ENCODE peak calls at places on chromosomes 12 and 14, in four cellular contexts. I is K562, M is transverse colon, X is GM12878. Q is an unnamed sample.

GRCh38 chr12:78419513-78419912 is 445.1 kb upstream of the SYT1 start:
- DNase-seq in I (no peak), X (no peak), M (no peak), Q (no peak)

GRCh38 chr12:30599631-30600030 is 96.0 kb downstream of the IPO8 start:
- DNase-seq in I (no peak), M (no peak), X (no peak), Q (no peak)

GRCh38 chr14:50101417-50101816 is 15.0 kb downstream of the VCPKMT start:
- DNase-seq in M (no peak), X (no peak), I (no peak), Q (no peak)

GRCh38 chr12:89880695-89881350 is 172.2 kb upstream of the ATP2B1 start:
- DNase-seq in I (no peak), M (peak), X (peak), Q (peak)

GRCh38 chr14:55832122-55832911 is 252.3 kb downstream of the KTN1 start:
- DNase-seq in X (no peak), M (peak), I (no peak), Q (no peak)

GRCh38 chr12:131509706-131510105 is 201.2 kb upstream of the SFSWAP start:
- DNase-seq in I (no peak), M (no peak), X (no peak), Q (no peak)

GRCh38 chr12:52006726-52007157 is at the start of gene TAMALIN:
- DNase-seq in M (peak), I (peak), X (no peak), Q (no peak)

GRCh38 chr14:59333668-59334067 is 131.5 kb downstream of the GPR135 start:
- DNase-seq in I (no peak), X (no peak), M (no peak), Q (no peak)

GRCh38 chr14:21486640-21487087 is 9.7 kb downstream of the TOX4 start:
- DNase-seq in M (no peak), I (no peak), X (no peak), Q (no peak)

GRCh38 chr12:93803408-93803807 is 126.2 kb downstream of the CRADD start:
- DNase-seq in X (no peak), I (no peak), M (no peak), Q (no peak)
- TF ChIP-seq POLR2AphosphoS5 in X (no peak), I (no peak), M (no peak), Q (no peak)

GRCh38 chr12:26471560-26471959 is 276.2 kb downstream of the SSPN start:
- DNase-seq in M (no peak), X (peak), I (no peak), Q (peak)

GRCh38 chr12:26469801-26470200 is 274.4 kb downstream of the SSPN start:
- DNase-seq in X (no peak), M (no peak), I (no peak), Q (no peak)

GRCh38 chr12:26473291-26473690 is 277.9 kb downstream of the SSPN start:
- DNase-seq in X (peak), M (no peak), I (no peak), Q (peak)
- TF ChIP-seq POLR2A in X (no peak), M (no peak), I (no peak), Q (no peak)

GRCh38 chr14:69373104-69373503 is 25.0 kb downstream of the ERH start:
- DNase-seq in I (no peak), X (no peak), M (no peak), Q (no peak)
- TF ChIP-seq POLR2AphosphoS5 in I (no peak), X (no peak), M (no peak), Q (no peak)

GRCh38 chr12:53320352-53321195 is 836 bp downstream of the AAAS start:
- DNase-seq in I (no peak), M (no peak), X (no peak), Q (no peak)
- TF ChIP-seq POLR2A in I (no peak), M (no peak), X (no peak), Q (no peak)

DNA sequence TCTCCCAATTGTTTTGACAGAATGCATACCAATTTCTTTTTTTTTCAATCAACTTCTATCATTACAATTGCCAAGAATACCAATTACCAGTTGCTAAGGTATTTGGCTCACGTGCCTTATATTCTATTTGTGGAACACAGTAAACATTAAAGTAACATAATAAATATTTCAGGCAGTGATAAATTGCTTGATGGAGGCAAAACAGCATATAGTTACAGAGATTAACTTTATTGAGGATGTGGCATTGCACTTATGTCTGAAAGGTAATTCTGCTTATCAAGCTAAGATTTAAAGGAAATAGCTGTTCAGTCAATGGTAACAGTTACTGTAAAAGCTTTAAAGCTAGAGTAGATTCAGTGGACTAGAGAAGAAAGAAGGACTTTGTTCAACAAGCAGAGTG is 1107.8 kb downstream of the FSCB start:
- DNase-seq in M (no peak), X (no peak), I (no peak), Q (no peak)
- TF ChIP-seq POLR2AphosphoS5 in M (no peak), X (no peak), I (no peak), Q (no peak)

GRCh38 chr12:11780521-11781101 is 131.1 kb downstream of the ETV6 start:
- DNase-seq in X (peak), I (no peak), M (no peak), Q (no peak)
- TF ChIP-seq POLR2A in X (peak), I (no peak), M (no peak), Q (peak)

GRCh38 chr12:93813972-93814821 is 137.0 kb downstream of the CRADD start:
- DNase-seq in I (peak), X (no peak), M (peak), Q (no peak)
- TF ChIP-seq POLR2AphosphoS5 in I (no peak), X (no peak), M (peak), Q (no peak)

GRCh38 chr12:25959069-25959961 is 833 bp downstream of the RASSF8 start:
- DNase-seq in X (no peak), M (peak), I (no peak), Q (no peak)
- TF ChIP-seq POLR2A in X (no peak), M (peak), I (no peak), Q (no peak)

Q was measured in GM12892.